ENCODE peak calls at places on chromosomes 1 and 21, in eight cellular contexts. One of them, this sample, is unnamed.
A peak's percentile ranks its signal among the peaks of the same experiment; 100 is the strongest.

GRCh38 chr1:67137307-67137753 is 2.6 kb upstream of the C1orf141 start:
- DNase-seq in SW480: no peak
- DNase-seq in psoas muscle: no peak
- DNase-seq in GDM1: no peak
- DNase-seq in activated CD8-positive, alpha-beta memory T cell treated with anti-CD3 and anti-CD28 coated beads, Interleukin-2, amount 50 U/mL, for 48 hours: no peak
- DNase-seq in anterior cingulate cortex: no peak
- DNase-seq in GM12865: no peak
- DNase-seq in foreskin keratinocyte: no peak
- DNase-seq in this sample: no peak

GRCh38 chr1:8702121-8702520 is 115.3 kb downstream of the RERE start:
- DNase-seq in SW480: peak; percentile 54
- DNase-seq in psoas muscle: no peak
- DNase-seq in GDM1: no peak
- DNase-seq in activated CD8-positive, alpha-beta memory T cell treated with anti-CD3 and anti-CD28 coated beads, Interleukin-2, amount 50 U/mL, for 48 hours: peak; percentile 61
- DNase-seq in anterior cingulate cortex: no peak
- DNase-seq in GM12865: peak; percentile 53
- DNase-seq in foreskin keratinocyte: peak; percentile 46
- DNase-seq in this sample: no peak

GRCh38 chr1:15068997-15069396 is 84.5 kb upstream of the TMEM51 start:
- DNase-seq in SW480: no peak
- DNase-seq in psoas muscle: no peak
- DNase-seq in GDM1: no peak
- DNase-seq in activated CD8-positive, alpha-beta memory T cell treated with anti-CD3 and anti-CD28 coated beads, Interleukin-2, amount 50 U/mL, for 48 hours: no peak
- DNase-seq in anterior cingulate cortex: no peak
- DNase-seq in GM12865: no peak
- DNase-seq in foreskin keratinocyte: no peak
- DNase-seq in this sample: no peak

GRCh38 chr21:17414766-17415165 is 98.1 kb upstream of the CXADR start:
- DNase-seq in SW480: no peak
- DNase-seq in psoas muscle: no peak
- DNase-seq in GDM1: no peak
- DNase-seq in activated CD8-positive, alpha-beta memory T cell treated with anti-CD3 and anti-CD28 coated beads, Interleukin-2, amount 50 U/mL, for 48 hours: no peak
- DNase-seq in anterior cingulate cortex: peak; percentile 34
- DNase-seq in GM12865: no peak
- DNase-seq in foreskin keratinocyte: no peak
- DNase-seq in this sample: no peak

GRCh38 chr1:232880354-232880753 is 70.1 kb upstream of the NTPCR start:
- DNase-seq in SW480: peak; percentile 41
- DNase-seq in psoas muscle: no peak
- DNase-seq in GDM1: no peak
- DNase-seq in activated CD8-positive, alpha-beta memory T cell treated with anti-CD3 and anti-CD28 coated beads, Interleukin-2, amount 50 U/mL, for 48 hours: no peak
- DNase-seq in anterior cingulate cortex: no peak
- DNase-seq in GM12865: peak; percentile 33
- DNase-seq in foreskin keratinocyte: peak; percentile 22
- DNase-seq in this sample: peak; percentile 10

GRCh38 chr21:41677671-41678015 is 89.2 kb downstream of the RIPK4 start:
- DNase-seq in SW480: peak; percentile 58
- DNase-seq in psoas muscle: no peak
- DNase-seq in GDM1: no peak
- DNase-seq in activated CD8-positive, alpha-beta memory T cell treated with anti-CD3 and anti-CD28 coated beads, Interleukin-2, amount 50 U/mL, for 48 hours: no peak
- DNase-seq in anterior cingulate cortex: no peak
- DNase-seq in GM12865: no peak
- DNase-seq in foreskin keratinocyte: no peak
- DNase-seq in this sample: no peak

GRCh38 chr1:218887141-218887925 is 286.3 kb upstream of the LYPLAL1 start:
- DNase-seq in SW480: no peak
- DNase-seq in psoas muscle: no peak
- DNase-seq in GDM1: no peak
- DNase-seq in activated CD8-positive, alpha-beta memory T cell treated with anti-CD3 and anti-CD28 coated beads, Interleukin-2, amount 50 U/mL, for 48 hours: no peak
- DNase-seq in anterior cingulate cortex: no peak
- DNase-seq in GM12865: no peak
- DNase-seq in foreskin keratinocyte: peak; percentile 64
- DNase-seq in this sample: no peak

GRCh38 chr21:14956826-14957225 is 108.0 kb downstream of the NRIP1 start:
- DNase-seq in SW480: no peak
- DNase-seq in psoas muscle: no peak
- DNase-seq in GDM1: no peak
- DNase-seq in activated CD8-positive, alpha-beta memory T cell treated with anti-CD3 and anti-CD28 coated beads, Interleukin-2, amount 50 U/mL, for 48 hours: no peak
- DNase-seq in anterior cingulate cortex: no peak
- DNase-seq in GM12865: no peak
- DNase-seq in foreskin keratinocyte: peak; percentile 11
- DNase-seq in this sample: no peak

GRCh38 chr21:14833952-14834351 is 230.8 kb downstream of the NRIP1 start:
- DNase-seq in SW480: no peak
- DNase-seq in psoas muscle: no peak
- DNase-seq in GDM1: no peak
- DNase-seq in activated CD8-positive, alpha-beta memory T cell treated with anti-CD3 and anti-CD28 coated beads, Interleukin-2, amount 50 U/mL, for 48 hours: no peak
- DNase-seq in anterior cingulate cortex: no peak
- DNase-seq in GM12865: no peak
- DNase-seq in foreskin keratinocyte: no peak
- DNase-seq in this sample: no peak

GRCh38 chr1:56897150-56898004 is 42.8 kb downstream of the C8A start:
- DNase-seq in SW480: no peak
- DNase-seq in psoas muscle: no peak
- DNase-seq in GDM1: no peak
- DNase-seq in activated CD8-positive, alpha-beta memory T cell treated with anti-CD3 and anti-CD28 coated beads, Interleukin-2, amount 50 U/mL, for 48 hours: no peak
- DNase-seq in anterior cingulate cortex: no peak
- DNase-seq in GM12865: no peak
- DNase-seq in foreskin keratinocyte: no peak
- DNase-seq in this sample: no peak

GRCh38 chr1:65068202-65069011 is 79.6 kb upstream of the AK4 start:
- DNase-seq in SW480: peak; percentile 46
- DNase-seq in psoas muscle: no peak
- DNase-seq in GDM1: no peak
- DNase-seq in activated CD8-positive, alpha-beta memory T cell treated with anti-CD3 and anti-CD28 coated beads, Interleukin-2, amount 50 U/mL, for 48 hours: no peak
- DNase-seq in anterior cingulate cortex: peak; percentile 7
- DNase-seq in GM12865: peak; percentile 14
- DNase-seq in foreskin keratinocyte: no peak
- DNase-seq in this sample: no peak

GRCh38 chr21:27213328-27213727 is 246.4 kb upstream of the ADAMTS5 start:
- DNase-seq in SW480: no peak
- DNase-seq in psoas muscle: no peak
- DNase-seq in GDM1: no peak
- DNase-seq in activated CD8-positive, alpha-beta memory T cell treated with anti-CD3 and anti-CD28 coated beads, Interleukin-2, amount 50 U/mL, for 48 hours: no peak
- DNase-seq in anterior cingulate cortex: no peak
- DNase-seq in GM12865: no peak
- DNase-seq in foreskin keratinocyte: no peak
- DNase-seq in this sample: no peak

GRCh38 chr1:19720973-19721372 is 56.3 kb downstream of the HTR6 start:
- DNase-seq in SW480: no peak
- DNase-seq in psoas muscle: no peak
- DNase-seq in GDM1: no peak
- DNase-seq in activated CD8-positive, alpha-beta memory T cell treated with anti-CD3 and anti-CD28 coated beads, Interleukin-2, amount 50 U/mL, for 48 hours: no peak
- DNase-seq in anterior cingulate cortex: no peak
- DNase-seq in GM12865: no peak
- DNase-seq in foreskin keratinocyte: no peak
- DNase-seq in this sample: no peak

GRCh38 chr1:17799642-17800041 is 44.5 kb downstream of the ACTL8 start:
- DNase-seq in SW480: no peak
- DNase-seq in psoas muscle: no peak
- DNase-seq in GDM1: no peak
- DNase-seq in activated CD8-positive, alpha-beta memory T cell treated with anti-CD3 and anti-CD28 coated beads, Interleukin-2, amount 50 U/mL, for 48 hours: no peak
- DNase-seq in anterior cingulate cortex: no peak
- DNase-seq in GM12865: no peak
- DNase-seq in foreskin keratinocyte: no peak
- DNase-seq in this sample: no peak

This sample was measured in AML-193.